ENCODE peak calls at places on chromosomes 7 and 10, in nine cellular contexts. D is mammary epithelial cell; O is cardiac muscle cell; G is heart right ventricle; N is SK-N-SH; X is HepG2; Z is Peyer's patch; Q is A549; A is CD8-positive, alpha-beta T cell. K is an unnamed sample.

GRCh38 chr10:50946991-50947781 is 61.8 kb upstream of the A1CF start:
- DNase-seq in D (no peak), O (peak; percentile 2), G (no peak), N (no peak), X (no peak), Z (no peak), Q (no peak), A (no peak), K (no peak)

GRCh38 chr10:48234295-48234694 is 40.2 kb downstream of the FRMPD2 start:
- DNase-seq in D (no peak), O (no peak), G (no peak), N (no peak), X (no peak), Z (no peak), Q (no peak), A (no peak), K (no peak)

GRCh38 chr10:94451883-94452519 is 49.7 kb downstream of the TBC1D12 start:
- DNase-seq in D (no peak), O (no peak), G (no peak), N (no peak), X (no peak), Z (no peak), Q (no peak), A (no peak), K (no peak)

GRCh38 chr7:145331076-145331475 is 495.2 kb upstream of the TPK1 start:
- DNase-seq in D (no peak), O (no peak), G (no peak), N (no peak), X (no peak), Z (no peak), Q (no peak), A (no peak), K (no peak)

GRCh38 chr10:88386878-88387773 is 196.0 kb downstream of the RNLS start:
- DNase-seq in D (peak; percentile 42), O (peak; percentile 92), G (no peak), N (peak; percentile 48), X (peak; percentile 50), Z (no peak), Q (peak; percentile 33), A (no peak), K (peak; percentile 16)

GRCh38 chr10:30435068-30435422 is 1.1 kb downstream of the MAP3K8 start:
- DNase-seq in D (no peak), O (peak; percentile 62), G (no peak), N (no peak), X (no peak), Z (peak; percentile 70), Q (no peak), A (no peak), K (no peak)

GRCh38 chr7:102869195-102869594 is 43.6 kb upstream of the LRRC17 start:
- DNase-seq in D (no peak), O (no peak), G (no peak), N (no peak), X (peak; percentile 24), Z (no peak), Q (no peak), A (no peak), K (no peak)

GRCh38 chr7:16670021-16670420 is 24.0 kb downstream of the BZW2 start:
- DNase-seq in D (no peak), O (peak; percentile 53), G (no peak), N (no peak), X (no peak), Z (no peak), Q (no peak), A (no peak), K (no peak)

GRCh38 chr7:157476201-157476600 is 139.4 kb downstream of the DNAJB6 start:
- DNase-seq in D (no peak), O (no peak), G (no peak), N (no peak), X (no peak), Z (peak; percentile 26), Q (no peak), A (no peak), K (no peak)

DNA sequence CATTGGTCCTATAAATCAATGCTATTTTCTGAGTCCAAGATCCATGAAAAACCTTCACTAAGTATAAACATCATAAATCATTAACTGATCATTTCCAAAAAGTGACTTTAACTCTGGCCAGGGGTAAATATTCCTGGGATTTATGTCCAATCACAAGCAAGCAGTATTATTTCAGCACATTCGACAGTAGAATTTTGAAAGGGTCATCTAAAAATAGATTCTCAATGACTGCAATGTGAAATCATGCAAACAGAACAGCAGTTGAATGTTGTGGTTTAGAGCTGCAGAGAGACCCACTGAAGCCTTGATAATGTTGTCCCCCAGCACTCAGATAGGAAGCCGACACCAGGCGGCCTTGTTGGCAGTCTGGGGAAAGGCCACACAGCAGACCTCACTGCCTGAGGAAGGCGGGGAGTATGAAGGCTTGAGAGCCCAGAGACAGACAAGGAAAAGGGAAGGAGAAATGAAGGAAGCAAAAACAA is 38.1 kb downstream of the FAM107B start:
- DNase-seq in D (no peak), O (peak; percentile 83), G (peak; percentile 24), N (no peak), X (no peak), Z (peak; percentile 72), Q (no peak), A (no peak), K (peak; percentile 16)
- TF ChIP-seq CTCF in D (no peak), O (no peak), G (no peak), N (no peak), X (no peak), Z (no peak), Q (no peak), A (no peak), K (no peak)

DNA sequence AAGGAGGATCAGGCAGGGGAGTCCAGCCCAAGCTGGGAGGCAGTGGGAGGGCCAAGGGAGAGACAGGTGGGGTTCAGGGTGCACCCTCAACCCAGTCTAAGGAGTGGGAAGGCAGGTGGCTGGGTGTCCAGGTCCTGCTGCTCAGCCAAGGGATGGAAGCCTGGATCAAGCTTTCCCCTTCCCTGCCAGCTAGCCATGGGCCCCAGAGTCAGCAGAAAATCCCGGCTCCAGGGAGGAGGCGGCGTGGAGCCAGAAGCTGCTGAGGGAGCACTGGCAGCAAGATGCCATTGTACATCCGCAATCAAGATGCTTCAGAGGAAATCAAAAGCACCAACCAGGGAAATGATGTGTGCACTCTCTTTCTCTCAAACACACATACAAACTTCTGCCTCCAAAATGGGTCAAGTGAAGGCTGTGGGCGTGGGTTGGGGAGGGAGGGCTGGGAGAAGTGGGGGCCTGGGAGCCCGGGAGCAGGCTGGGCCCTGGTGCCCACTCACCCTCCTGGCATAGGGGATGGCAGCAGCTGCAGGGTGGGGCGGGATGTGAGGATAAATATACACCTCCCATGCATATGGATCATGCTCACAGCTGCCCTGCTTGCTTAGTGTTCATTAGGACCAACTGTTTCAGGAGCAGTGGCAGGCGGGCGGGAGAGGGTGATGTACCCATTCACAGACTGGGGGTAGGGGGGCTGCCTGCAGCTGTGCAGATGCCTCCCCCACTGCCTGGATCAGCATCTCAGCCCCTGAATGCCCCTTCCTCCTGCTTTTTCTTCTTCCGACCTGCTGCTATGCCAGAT is 24.2 kb downstream of the TRIM8 start:
- DNase-seq in D (no peak), O (no peak), G (no peak), N (no peak), X (no peak), Z (peak; percentile 44), Q (no peak), A (no peak), K (no peak)
- H3K27ac ChIP-seq in D (no peak overlapping the region), O (no peak overlapping the region), G (peak overlapping the region; percentile 71), N (no peak overlapping the region), X (no peak overlapping the region), Z (peak overlapping the region; percentile 53), Q (peak overlapping the region; percentile 69), A (no peak overlapping the region), K (peak overlapping the region; percentile 93)

GRCh38 chr7:64890761-64891666 is 12.1 kb upstream of the ZNF273 start:
- DNase-seq in D (peak; percentile 61), O (no peak), G (no peak), N (no peak), X (no peak), Z (peak; percentile 7), Q (no peak), A (no peak), K (peak; percentile 59)

GRCh38 chr7:64888561-64888900 is 14.5 kb upstream of the ZNF273 start:
- DNase-seq in D (no peak), O (no peak), G (no peak), N (peak; percentile 31), X (no peak), Z (peak; percentile 47), Q (no peak), A (no peak), K (no peak)

GRCh38 chr7:64887756-64888508 is 15.1 kb upstream of the ZNF273 start:
- DNase-seq in D (no peak), O (no peak), G (peak; percentile 31), N (peak; percentile 58), X (peak; percentile 27), Z (peak; percentile 70), Q (no peak), A (peak; percentile 41), K (no peak)

GRCh38 chr7:64888901-64889685 is 14.0 kb upstream of the ZNF273 start:
- DNase-seq in D (no peak), O (peak; percentile 34), G (peak; percentile 36), N (peak; percentile 31), X (no peak), Z (peak; percentile 55), Q (no peak), A (no peak), K (no peak)

DNA sequence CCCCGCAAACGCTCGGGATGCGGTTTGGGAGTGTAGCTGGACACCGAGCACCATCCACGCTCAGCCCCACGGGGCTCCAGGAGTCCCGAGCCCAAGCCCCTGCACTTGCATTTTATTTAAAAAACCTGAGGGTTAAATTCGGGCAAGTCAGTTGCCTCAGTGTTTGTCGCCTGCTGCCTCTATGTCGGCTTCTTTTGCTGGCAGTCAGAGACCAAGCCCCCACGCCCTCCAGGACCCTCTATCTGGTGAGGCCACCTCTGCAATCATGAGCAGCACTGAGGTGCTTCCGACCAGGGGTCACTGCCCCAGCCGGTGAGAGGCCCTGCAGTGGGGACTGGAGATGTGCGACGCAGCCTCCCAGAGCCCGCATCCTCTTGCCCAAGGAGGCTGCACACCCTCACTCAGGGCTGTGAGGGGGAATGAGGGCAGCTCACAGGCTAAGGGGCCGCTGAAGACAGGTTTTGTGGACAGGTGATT is 13.3 kb upstream of the ZNF273 start:
- DNase-seq in D (no peak), O (no peak), G (no peak), N (peak; percentile 14), X (no peak), Z (peak; percentile 37), Q (no peak), A (no peak), K (no peak)
- TF ChIP-seq CTCF in D (no peak), O (no peak), G (no peak), N (no peak), X (no peak), Z (no peak), Q (no peak), A (no peak), K (no peak)

DNA sequence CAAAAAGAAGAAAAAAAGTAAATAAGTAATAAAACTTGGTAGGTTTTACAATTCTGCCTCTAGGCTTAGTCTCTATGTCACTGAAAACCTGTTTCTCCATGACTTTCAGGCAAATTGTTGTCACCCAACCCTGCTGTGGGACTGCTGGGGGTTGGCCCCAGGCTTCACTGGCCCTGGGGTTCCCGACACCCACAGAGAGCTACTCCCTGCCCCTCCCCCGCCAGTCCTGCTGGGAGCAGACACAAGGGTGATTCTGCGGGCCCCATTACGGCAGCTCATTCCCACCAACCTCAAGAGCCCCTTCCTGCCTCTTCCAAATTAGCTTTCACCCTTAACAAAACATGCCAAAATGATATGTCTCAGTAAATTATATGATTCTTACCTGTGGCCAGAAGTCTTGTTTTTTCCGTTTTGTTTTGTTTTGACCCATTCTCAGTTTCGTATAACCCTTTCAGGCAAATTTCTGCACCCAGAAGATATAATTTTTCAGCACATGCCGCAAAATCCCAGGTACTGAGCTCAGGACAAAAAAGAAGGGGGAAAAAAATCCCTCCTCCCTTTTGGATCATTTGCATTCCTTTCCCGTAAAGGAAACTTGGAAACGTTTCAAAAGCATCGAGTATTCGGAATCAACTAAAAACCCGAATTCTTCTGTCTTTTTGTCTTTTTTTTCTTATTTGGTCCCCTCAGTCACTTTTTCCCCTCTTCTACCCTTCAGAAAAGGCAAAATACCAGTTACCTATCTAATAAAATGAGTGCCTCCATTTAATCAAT is 27.8 kb downstream of the CHST15 start:
- DNase-seq in D (no peak), O (peak; percentile 32), G (no peak), N (no peak), X (no peak), Z (no peak), Q (no peak), A (no peak), K (no peak)
- H3K27ac ChIP-seq in D (no peak overlapping the region), O (no peak overlapping the region), G (no peak overlapping the region), N (no peak overlapping the region), X (peak overlapping the region; percentile 28), Z (peak overlapping the region; percentile 72), Q (no peak overlapping the region), A (no peak overlapping the region), K (no peak overlapping the region)